ENCODE peak calls at places on chromosomes 7 and 10, in six cellular contexts. O is IMR-90, M is fibroblast of lung, N is H9, A is mesenchymal stem cell, P is PC-3. V is an unnamed sample.

GRCh38 chr7:28157826-28158416 is 22.7 kb downstream of the JAZF1 start:
- DNase-seq in O (no peak), M (no peak), N (no peak), A (no peak), P (no peak), V (no peak)

GRCh38 chr7:141609566-141609965 is 58.4 kb downstream of the AGK start:
- DNase-seq in O (no peak), M (no peak), N (peak), A (no peak), P (no peak), V (no peak)

GRCh38 chr7:105213619-105214018 is 175.1 kb downstream of the SRPK2 start:
- DNase-seq in O (no peak), M (no peak), N (no peak), A (no peak), P (no peak), V (no peak)

GRCh38 chr7:138000081-138000701 is 1.7 kb downstream of the CREB3L2 start:
- DNase-seq in O (peak), M (peak), N (peak), A (peak), P (no peak), V (peak)

GRCh38 chr7:158898025-158898424 is 41.7 kb downstream of the DYNC2I1 start:
- DNase-seq in O (no peak), M (no peak), N (no peak), A (no peak), P (no peak), V (no peak)

GRCh38 chr7:41574377-41574776 is 128.5 kb downstream of the INHBA start:
- DNase-seq in O (peak), M (peak), N (no peak), A (peak), P (peak), V (peak)

GRCh38 chr10:120735773-120736371 is 115.3 kb upstream of the WDR11 start:
- DNase-seq in O (peak), M (peak), N (no peak), A (no peak), P (peak), V (peak)

GRCh38 chr7:44291066-44291732 is 34.2 kb downstream of the CAMK2B start:
- DNase-seq in O (peak), M (peak), N (no peak), A (peak), P (peak), V (peak)

GRCh38 chr7:36670585-36671431 is 53.5 kb downstream of the AOAH start:
- DNase-seq in O (peak), M (peak), N (peak), A (peak), P (peak), V (peak)

GRCh38 chr10:93383562-93383981 is 98.6 kb downstream of the MYOF start:
- DNase-seq in O (peak), M (peak), N (peak), A (peak), P (peak), V (no peak)

GRCh38 chr10:7408494-7409044 is 2.3 kb downstream of the SFMBT2 start:
- DNase-seq in O (peak), M (peak), N (peak), A (peak), P (peak), V (peak)

DNA sequence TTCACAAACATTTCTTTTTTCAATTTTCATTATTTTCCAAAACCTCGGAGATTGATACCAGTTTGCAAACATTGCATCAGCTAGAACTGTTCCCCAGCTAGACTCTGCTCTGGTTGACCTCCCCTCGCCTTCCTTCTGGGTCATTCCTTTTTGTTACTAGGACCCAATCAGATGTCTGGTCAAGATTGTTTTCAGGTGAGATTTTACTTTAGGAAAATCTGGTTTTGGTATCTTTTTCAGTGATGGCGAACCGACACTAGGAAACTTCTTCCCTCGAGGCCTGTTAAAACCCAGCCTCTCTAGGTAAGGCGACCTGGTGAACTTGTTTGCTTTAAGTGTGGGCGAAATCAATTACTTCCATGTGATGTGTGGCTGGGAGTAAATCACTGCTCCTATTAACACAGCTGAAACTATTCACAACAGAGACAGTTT is 8.4 kb downstream of the PROSER2 start:
- DNase-seq in O (no peak), M (no peak), N (no peak), A (no peak), P (no peak), V (no peak)
- H2AFZ ChIP-seq in O (no peak), M (no peak), N (no peak), A (no peak), P (no peak), V (no peak)

GRCh38 chr7:84196007-84196551 is 1.5 kb upstream of the SEMA3A start:
- DNase-seq in O (peak), M (peak), N (peak), A (peak), P (no peak), V (no peak)
- H2AFZ ChIP-seq in O (peak), M (peak), N (peak), A (no peak), P (peak), V (peak)

GRCh38 chr10:118045842-118046490 is 775 bp downstream of the RAB11FIP2 start:
- DNase-seq in O (peak), M (peak), N (no peak), A (peak), P (peak), V (peak)
- H2AFZ ChIP-seq in O (peak), M (peak), N (no peak), A (peak), P (peak), V (peak)

GRCh38 chr10:72087392-72087968 is 871 bp downstream of the SPOCK2 start:
- DNase-seq in O (no peak), M (no peak), N (peak), A (no peak), P (no peak), V (no peak)
- H2AFZ ChIP-seq in O (no peak), M (no peak), N (no peak), A (no peak), P (no peak), V (peak)

GRCh38 chr10:73997806-73998622 is at the start of gene VCL:
- DNase-seq in O (peak), M (peak), N (peak), A (peak), P (peak), V (peak)
- H2AFZ ChIP-seq in O (peak), M (peak), N (no peak), A (peak), P (peak), V (peak)

GRCh38 chr10:44310762-44311562 is 73.9 kb downstream of the CXCL12 start:
- DNase-seq in O (peak), M (peak), N (peak), A (peak), P (peak), V (peak)

GRCh38 chr10:44312401-44312800 is 72.5 kb downstream of the CXCL12 start:
- DNase-seq in O (no peak), M (no peak), N (no peak), A (no peak), P (no peak), V (no peak)

GRCh38 chr10:44313706-44314307 is 71.1 kb downstream of the CXCL12 start:
- DNase-seq in O (no peak), M (no peak), N (no peak), A (peak), P (no peak), V (no peak)

GRCh38 chr10:44309939-44310761 is 74.7 kb downstream of the CXCL12 start:
- DNase-seq in O (no peak), M (no peak), N (no peak), A (no peak), P (no peak), V (no peak)

DNA sequence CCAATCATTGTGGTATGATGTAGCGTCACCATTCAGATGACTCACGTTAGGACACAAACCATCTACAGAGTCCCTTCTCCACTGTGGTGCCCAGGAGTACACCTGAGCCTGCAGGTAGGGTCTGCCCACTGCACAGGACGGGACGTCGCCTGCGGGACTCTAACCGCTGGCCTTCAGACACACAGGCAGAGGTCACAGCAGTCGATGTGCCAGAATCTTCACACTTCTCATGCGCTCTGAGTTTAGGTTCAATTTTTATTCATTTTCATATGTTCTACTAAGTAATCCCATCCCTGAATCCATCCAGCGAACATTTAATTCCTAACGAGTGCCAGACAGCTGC is 73.4 kb downstream of the CXCL12 start:
- DNase-seq in O (no peak), M (no peak), N (no peak), A (no peak), P (no peak), V (no peak)
- H2AFZ ChIP-seq in O (peak), M (no peak), N (no peak), A (no peak), P (no peak), V (no peak)